ENCODE peak calls at places on chromosomes 5 and 9, in ten cellular contexts. One of them, this sample, is unnamed.

GRCh38 chr5:89204766-89205165 is 321.8 kb upstream of the MEF2C start:
- DNase-seq in retinal pigment epithelial cell: no peak
- DNase-seq in NCI-H1436: no peak
- DNase-seq in ecto neural progenitor cell: no peak
- DNase-seq in C1 segment of cervical spinal cord: no peak
- DNase-seq in dorsolateral prefrontal cortex: no peak
- DNase-seq in stimulated activated CD4-positive, alpha-beta T cell treated with anti-CD3 and anti-CD28 coated beads, Interleukin-2, amount 100 ng/mL, for 48 hours: no peak
- DNase-seq in effector memory CD4-positive, alpha-beta T cell: no peak
- DNase-seq in iPS DF 19.7: no peak
- DNase-seq in mucosa of gallbladder: no peak
- DNase-seq in this sample: no peak

GRCh38 chr9:124068248-124068647 is 56.7 kb downstream of the LHX2 start:
- DNase-seq in retinal pigment epithelial cell: no peak
- DNase-seq in NCI-H1436: no peak
- DNase-seq in ecto neural progenitor cell: no peak
- DNase-seq in C1 segment of cervical spinal cord: no peak
- DNase-seq in dorsolateral prefrontal cortex: no peak
- DNase-seq in stimulated activated CD4-positive, alpha-beta T cell treated with anti-CD3 and anti-CD28 coated beads, Interleukin-2, amount 100 ng/mL, for 48 hours: no peak
- DNase-seq in effector memory CD4-positive, alpha-beta T cell: no peak
- DNase-seq in iPS DF 19.7: no peak
- DNase-seq in mucosa of gallbladder: no peak
- DNase-seq in this sample: no peak

GRCh38 chr5:143244000-143244736 is 159.3 kb downstream of the NR3C1 start:
- DNase-seq in retinal pigment epithelial cell: peak
- DNase-seq in NCI-H1436: no peak
- DNase-seq in ecto neural progenitor cell: no peak
- DNase-seq in C1 segment of cervical spinal cord: peak
- DNase-seq in dorsolateral prefrontal cortex: peak
- DNase-seq in stimulated activated CD4-positive, alpha-beta T cell treated with anti-CD3 and anti-CD28 coated beads, Interleukin-2, amount 100 ng/mL, for 48 hours: no peak
- DNase-seq in effector memory CD4-positive, alpha-beta T cell: no peak
- DNase-seq in iPS DF 19.7: no peak
- DNase-seq in mucosa of gallbladder: peak
- DNase-seq in this sample: peak

GRCh38 chr5:141564216-141564692 is 54.5 kb downstream of the DIAPH1 start:
- DNase-seq in retinal pigment epithelial cell: peak
- DNase-seq in NCI-H1436: peak
- DNase-seq in ecto neural progenitor cell: peak
- DNase-seq in C1 segment of cervical spinal cord: peak
- DNase-seq in dorsolateral prefrontal cortex: no peak
- DNase-seq in stimulated activated CD4-positive, alpha-beta T cell treated with anti-CD3 and anti-CD28 coated beads, Interleukin-2, amount 100 ng/mL, for 48 hours: peak
- DNase-seq in effector memory CD4-positive, alpha-beta T cell: peak
- DNase-seq in iPS DF 19.7: peak
- DNase-seq in mucosa of gallbladder: peak
- DNase-seq in this sample: no peak

GRCh38 chr9:88927510-88927909 is 63.8 kb upstream of the S1PR3 start:
- DNase-seq in retinal pigment epithelial cell: no peak
- DNase-seq in NCI-H1436: no peak
- DNase-seq in ecto neural progenitor cell: no peak
- DNase-seq in C1 segment of cervical spinal cord: no peak
- DNase-seq in dorsolateral prefrontal cortex: no peak
- DNase-seq in stimulated activated CD4-positive, alpha-beta T cell treated with anti-CD3 and anti-CD28 coated beads, Interleukin-2, amount 100 ng/mL, for 48 hours: no peak
- DNase-seq in effector memory CD4-positive, alpha-beta T cell: no peak
- DNase-seq in iPS DF 19.7: no peak
- DNase-seq in mucosa of gallbladder: no peak
- DNase-seq in this sample: no peak

GRCh38 chr9:6590772-6591384 is 54.7 kb downstream of the GLDC start:
- DNase-seq in retinal pigment epithelial cell: no peak
- DNase-seq in NCI-H1436: no peak
- DNase-seq in ecto neural progenitor cell: no peak
- DNase-seq in C1 segment of cervical spinal cord: no peak
- DNase-seq in dorsolateral prefrontal cortex: no peak
- DNase-seq in stimulated activated CD4-positive, alpha-beta T cell treated with anti-CD3 and anti-CD28 coated beads, Interleukin-2, amount 100 ng/mL, for 48 hours: no peak
- DNase-seq in effector memory CD4-positive, alpha-beta T cell: no peak
- DNase-seq in iPS DF 19.7: no peak
- DNase-seq in mucosa of gallbladder: no peak
- DNase-seq in this sample: no peak

GRCh38 chr9:4425358-4426045 is 64.8 kb upstream of the SLC1A1 start:
- DNase-seq in retinal pigment epithelial cell: no peak
- DNase-seq in NCI-H1436: no peak
- DNase-seq in ecto neural progenitor cell: no peak
- DNase-seq in C1 segment of cervical spinal cord: no peak
- DNase-seq in dorsolateral prefrontal cortex: no peak
- DNase-seq in stimulated activated CD4-positive, alpha-beta T cell treated with anti-CD3 and anti-CD28 coated beads, Interleukin-2, amount 100 ng/mL, for 48 hours: no peak
- DNase-seq in effector memory CD4-positive, alpha-beta T cell: no peak
- DNase-seq in iPS DF 19.7: no peak
- DNase-seq in mucosa of gallbladder: no peak
- DNase-seq in this sample: no peak

GRCh38 chr9:126860077-126860756 is at the start of gene ZBTB34:
- DNase-seq in retinal pigment epithelial cell: no peak
- DNase-seq in NCI-H1436: peak
- DNase-seq in ecto neural progenitor cell: peak
- DNase-seq in C1 segment of cervical spinal cord: peak
- DNase-seq in dorsolateral prefrontal cortex: peak
- DNase-seq in stimulated activated CD4-positive, alpha-beta T cell treated with anti-CD3 and anti-CD28 coated beads, Interleukin-2, amount 100 ng/mL, for 48 hours: peak
- DNase-seq in effector memory CD4-positive, alpha-beta T cell: peak
- DNase-seq in iPS DF 19.7: no peak
- DNase-seq in mucosa of gallbladder: peak
- DNase-seq in this sample: peak

GRCh38 chr5:151156732-151157402 is 712 bp downstream of the ANXA6 start:
- DNase-seq in retinal pigment epithelial cell: no peak
- DNase-seq in NCI-H1436: no peak
- DNase-seq in ecto neural progenitor cell: no peak
- DNase-seq in C1 segment of cervical spinal cord: peak
- DNase-seq in dorsolateral prefrontal cortex: no peak
- DNase-seq in stimulated activated CD4-positive, alpha-beta T cell treated with anti-CD3 and anti-CD28 coated beads, Interleukin-2, amount 100 ng/mL, for 48 hours: no peak
- DNase-seq in effector memory CD4-positive, alpha-beta T cell: no peak
- DNase-seq in iPS DF 19.7: no peak
- DNase-seq in mucosa of gallbladder: no peak
- DNase-seq in this sample: no peak

GRCh38 chr5:158882236-158882635 is 217.5 kb downstream of the EBF1 start:
- DNase-seq in retinal pigment epithelial cell: no peak
- DNase-seq in NCI-H1436: no peak
- DNase-seq in ecto neural progenitor cell: no peak
- DNase-seq in C1 segment of cervical spinal cord: peak
- DNase-seq in dorsolateral prefrontal cortex: no peak
- DNase-seq in stimulated activated CD4-positive, alpha-beta T cell treated with anti-CD3 and anti-CD28 coated beads, Interleukin-2, amount 100 ng/mL, for 48 hours: no peak
- DNase-seq in effector memory CD4-positive, alpha-beta T cell: no peak
- DNase-seq in iPS DF 19.7: no peak
- DNase-seq in mucosa of gallbladder: no peak
- DNase-seq in this sample: peak

GRCh38 chr9:114771901-114772300 is 33.9 kb downstream of the TNFSF15 start:
- DNase-seq in retinal pigment epithelial cell: no peak
- DNase-seq in NCI-H1436: no peak
- DNase-seq in ecto neural progenitor cell: no peak
- DNase-seq in C1 segment of cervical spinal cord: no peak
- DNase-seq in dorsolateral prefrontal cortex: no peak
- DNase-seq in stimulated activated CD4-positive, alpha-beta T cell treated with anti-CD3 and anti-CD28 coated beads, Interleukin-2, amount 100 ng/mL, for 48 hours: no peak
- DNase-seq in effector memory CD4-positive, alpha-beta T cell: no peak
- DNase-seq in iPS DF 19.7: no peak
- DNase-seq in mucosa of gallbladder: no peak
- DNase-seq in this sample: no peak

GRCh38 chr5:167888395-167888794 is 403.1 kb upstream of the WWC1 start:
- DNase-seq in retinal pigment epithelial cell: no peak
- DNase-seq in NCI-H1436: no peak
- DNase-seq in ecto neural progenitor cell: no peak
- DNase-seq in C1 segment of cervical spinal cord: no peak
- DNase-seq in dorsolateral prefrontal cortex: no peak
- DNase-seq in stimulated activated CD4-positive, alpha-beta T cell treated with anti-CD3 and anti-CD28 coated beads, Interleukin-2, amount 100 ng/mL, for 48 hours: no peak
- DNase-seq in effector memory CD4-positive, alpha-beta T cell: no peak
- DNase-seq in iPS DF 19.7: no peak
- DNase-seq in mucosa of gallbladder: no peak
- DNase-seq in this sample: no peak

GRCh38 chr5:108430931-108431608 is 49.2 kb upstream of the FBXL17 start:
- DNase-seq in retinal pigment epithelial cell: no peak
- DNase-seq in NCI-H1436: no peak
- DNase-seq in ecto neural progenitor cell: no peak
- DNase-seq in C1 segment of cervical spinal cord: no peak
- DNase-seq in dorsolateral prefrontal cortex: no peak
- DNase-seq in stimulated activated CD4-positive, alpha-beta T cell treated with anti-CD3 and anti-CD28 coated beads, Interleukin-2, amount 100 ng/mL, for 48 hours: no peak
- DNase-seq in effector memory CD4-positive, alpha-beta T cell: no peak
- DNase-seq in iPS DF 19.7: no peak
- DNase-seq in mucosa of gallbladder: no peak
- DNase-seq in this sample: no peak

GRCh38 chr9:1051286-1052118 is 1.3 kb downstream of the DMRT2 start:
- DNase-seq in retinal pigment epithelial cell: no peak
- DNase-seq in NCI-H1436: peak
- DNase-seq in ecto neural progenitor cell: no peak
- DNase-seq in C1 segment of cervical spinal cord: no peak
- DNase-seq in dorsolateral prefrontal cortex: peak
- DNase-seq in stimulated activated CD4-positive, alpha-beta T cell treated with anti-CD3 and anti-CD28 coated beads, Interleukin-2, amount 100 ng/mL, for 48 hours: no peak
- DNase-seq in effector memory CD4-positive, alpha-beta T cell: no peak
- DNase-seq in iPS DF 19.7: no peak
- DNase-seq in mucosa of gallbladder: no peak
- DNase-seq in this sample: no peak

GRCh38 chr9:137449081-137449844 is 8.1 kb upstream of the ENTPD8 start:
- DNase-seq in retinal pigment epithelial cell: no peak
- DNase-seq in NCI-H1436: no peak
- DNase-seq in ecto neural progenitor cell: no peak
- DNase-seq in C1 segment of cervical spinal cord: no peak
- DNase-seq in dorsolateral prefrontal cortex: no peak
- DNase-seq in stimulated activated CD4-positive, alpha-beta T cell treated with anti-CD3 and anti-CD28 coated beads, Interleukin-2, amount 100 ng/mL, for 48 hours: no peak
- DNase-seq in effector memory CD4-positive, alpha-beta T cell: no peak
- DNase-seq in iPS DF 19.7: no peak
- DNase-seq in mucosa of gallbladder: no peak
- DNase-seq in this sample: no peak

GRCh38 chr9:137278913-137279711 is 1.6 kb downstream of the TOR4A start:
- DNase-seq in retinal pigment epithelial cell: no peak
- DNase-seq in NCI-H1436: no peak
- DNase-seq in ecto neural progenitor cell: no peak
- DNase-seq in C1 segment of cervical spinal cord: no peak
- DNase-seq in dorsolateral prefrontal cortex: no peak
- DNase-seq in stimulated activated CD4-positive, alpha-beta T cell treated with anti-CD3 and anti-CD28 coated beads, Interleukin-2, amount 100 ng/mL, for 48 hours: no peak
- DNase-seq in effector memory CD4-positive, alpha-beta T cell: no peak
- DNase-seq in iPS DF 19.7: no peak
- DNase-seq in mucosa of gallbladder: no peak
- DNase-seq in this sample: no peak